ENCODE peak calls at places on chromosomes 7 and 10, in four cellular contexts. Z is brain microvascular endothelial cell, K is choroid plexus epithelial cell, O is progenitor cell of endocrine pancreas. N is an unnamed sample.

GRCh38 chr10:21524131-21524525 is 1.4 kb downstream of the SKIDA1 start:
- DNase-seq in O (no peak), Z (no peak), K (no peak), N (no peak)

GRCh38 chr7:106542550-106543220 is 118.3 kb downstream of the CCDC71L start:
- DNase-seq in O (peak; percentile 10), K (peak; percentile 97), Z (peak; percentile 85), N (peak; percentile 64)

GRCh38 chr10:110445871-110446270 is 51.8 kb upstream of the DUSP5 start:
- DNase-seq in K (no peak), O (no peak), Z (no peak), N (no peak)

GRCh38 chr7:159109092-159110035 is 35.3 kb downstream of the VIPR2 start:
- DNase-seq in K (peak; percentile 8), O (no peak), Z (no peak), N (no peak)

GRCh38 chr10:133058267-133059092 is 29.2 kb upstream of the ADGRA1 start:
- DNase-seq in K (no peak), Z (no peak), O (no peak), N (no peak)

GRCh38 chr10:32050145-32050544 is 6.1 kb downstream of the KIF5B start:
- DNase-seq in O (no peak), K (no peak), Z (no peak), N (no peak)

GRCh38 chr10:120286280-120286679 is 170.7 kb upstream of the PLPP4 start:
- DNase-seq in O (no peak), K (no peak), Z (no peak), N (no peak)

GRCh38 chr10:70907619-70908425 is 19.5 kb upstream of the PCBD1 start:
- DNase-seq in O (no peak), Z (no peak), K (no peak), N (no peak)

GRCh38 chr7:22651534-22652243 is 75.3 kb upstream of the IL6 start:
- DNase-seq in Z (peak; percentile 74), K (peak; percentile 64), O (no peak), N (no peak)

GRCh38 chr10:79402951-79403350 is 42.5 kb downstream of the ZCCHC24 start:
- DNase-seq in Z (no peak), K (peak; percentile 33), O (no peak), N (no peak)

GRCh38 chr10:92873029-92873428 is 24.7 kb downstream of the EXOC6 start:
- DNase-seq in O (no peak), Z (no peak), K (peak; percentile 9), N (no peak)

GRCh38 chr10:97781541-97782331 is 9.9 kb upstream of the SFRP5 start:
- DNase-seq in Z (no peak), O (no peak), K (no peak), N (no peak)

GRCh38 chr7:22653981-22654380 is 73.0 kb upstream of the IL6 start:
- DNase-seq in O (no peak), Z (no peak), K (no peak), N (no peak)

GRCh38 chr10:67815571-67816059 is 22.4 kb downstream of the DNAJC12 start:
- DNase-seq in K (peak; percentile 27), Z (peak; percentile 16), O (no peak), N (no peak)

GRCh38 chr10:81532403-81532802 is 342.6 kb upstream of the NRG3 start:
- DNase-seq in O (no peak), K (no peak), Z (no peak), N (no peak)

GRCh38 chr7:93327006-93327633 is 95.0 kb downstream of the VPS50 start:
- DNase-seq in O (no peak), Z (peak; percentile 83), K (peak; percentile 93), N (no peak)

GRCh38 chr10:17428616-17429097 is 25.7 kb downstream of the ST8SIA6 start:
- DNase-seq in Z (no peak), O (no peak), K (no peak), N (no peak)

GRCh38 chr10:119250641-119251314 is 43.4 kb downstream of the GRK5 start:
- DNase-seq in K (peak; percentile 96), Z (peak; percentile 91), O (no peak), N (no peak)

GRCh38 chr7:144907577-144907976 is 71.7 kb upstream of the TPK1 start:
- DNase-seq in O (no peak), K (no peak), Z (no peak), N (peak; percentile 20)

GRCh38 chr7:80249619-80250305 is 115.1 kb downstream of the GNAI1 start:
- DNase-seq in Z (no peak), K (peak; percentile 35), O (no peak), N (no peak)

GRCh38 chr10:108970016-108970415 is 953.3 kb downstream of the XPNPEP1 start:
- DNase-seq in Z (no peak), O (peak; percentile 49), K (peak; percentile 34), N (peak; percentile 5)

GRCh38 chr7:47394216-47394615 is 187.7 kb downstream of the TNS3 start:
- DNase-seq in K (no peak), O (no peak), Z (no peak), N (no peak)

GRCh38 chr10:73950569-73950968 is 39.6 kb downstream of the PLAU start:
- DNase-seq in K (peak; percentile 26), O (no peak), Z (no peak), N (no peak)

GRCh38 chr7:91302794-91303193 is 38.6 kb downstream of the FZD1 start:
- DNase-seq in K (no peak), Z (no peak), O (no peak), N (no peak)

GRCh38 chr7:134480730-134481129 is 21.8 kb upstream of the AKR1B1 start:
- DNase-seq in Z (peak; percentile 48), O (no peak), K (peak; percentile 45), N (no peak)

GRCh38 chr7:47501406-47501805 is 80.5 kb downstream of the TNS3 start:
- DNase-seq in K (peak; percentile 98), Z (peak; percentile 97), O (no peak), N (no peak)

GRCh38 chr7:73986158-73986631 is 41.8 kb upstream of the ELN start:
- DNase-seq in K (no peak), O (no peak), Z (no peak), N (no peak)

GRCh38 chr7:96959135-96959534 is 46.2 kb upstream of the DLX6 start:
- DNase-seq in O (no peak), K (no peak), Z (no peak), N (no peak)

GRCh38 chr10:48493083-48493871 is 111.6 kb downstream of the ARHGAP22 start:
- DNase-seq in O (no peak), Z (no peak), K (no peak), N (no peak)

GRCh38 chr7:114791771-114792170 is 130.1 kb upstream of the MDFIC start:
- DNase-seq in Z (peak; percentile 20), K (peak; percentile 46), O (no peak), N (no peak)

GRCh38 chr7:7705316-7705715 is 13.1 kb downstream of the RPA3 start:
- DNase-seq in Z (no peak), O (no peak), K (peak; percentile 21), N (no peak)

GRCh38 chr7:87328281-87328680 is 17.2 kb upstream of the CROT start:
- DNase-seq in K (peak; percentile 56), O (no peak), Z (no peak), N (no peak)

GRCh38 chr10:130812381-130813148 is 499.0 kb downstream of the TCERG1L start:
- DNase-seq in K (no peak), Z (no peak), O (no peak), N (no peak)

N was measured in GM10248.